ENCODE peak calls at places on chromosomes 12 and 14, in eight cellular contexts. One of them, this sample, is unnamed.
A peak's percentile ranks its signal among the peaks of the same experiment; 100 is the strongest.

GRCh38 chr12:126051611-126052107 is 986.4 kb downstream of the AACS start:
- DNase-seq in astrocyte: peak; percentile 97
- DNase-seq in foreskin fibroblast: peak; percentile 16
- DNase-seq in astrocyte of the spinal cord: peak; percentile 80
- DNase-seq in NCI-H748 treated with DMSO at 0.1 percent for 48 hours: peak; percentile 75
- DNase-seq in G401: no peak
- DNase-seq in suprapubic skin: no peak
- DNase-seq in COR-L47: no peak
- DNase-seq in this sample: no peak

GRCh38 chr12:12209043-12209442 is 57.8 kb downstream of the LRP6 start:
- DNase-seq in astrocyte: peak; percentile 44
- DNase-seq in foreskin fibroblast: no peak
- DNase-seq in astrocyte of the spinal cord: no peak
- DNase-seq in NCI-H748 treated with DMSO at 0.1 percent for 48 hours: no peak
- DNase-seq in G401: no peak
- DNase-seq in suprapubic skin: no peak
- DNase-seq in COR-L47: no peak
- DNase-seq in this sample: no peak

GRCh38 chr14:53411110-53411509 is 258.0 kb upstream of the DDHD1 start:
- DNase-seq in astrocyte: peak; percentile 91
- DNase-seq in foreskin fibroblast: peak; percentile 87
- DNase-seq in astrocyte of the spinal cord: peak; percentile 64
- DNase-seq in NCI-H748 treated with DMSO at 0.1 percent for 48 hours: no peak
- DNase-seq in G401: no peak
- DNase-seq in suprapubic skin: no peak
- DNase-seq in COR-L47: no peak
- DNase-seq in this sample: no peak

GRCh38 chr14:73394317-73394716 is 64.0 kb downstream of the NUMB start:
- DNase-seq in astrocyte: no peak
- DNase-seq in foreskin fibroblast: no peak
- DNase-seq in astrocyte of the spinal cord: no peak
- DNase-seq in NCI-H748 treated with DMSO at 0.1 percent for 48 hours: no peak
- DNase-seq in G401: no peak
- DNase-seq in suprapubic skin: no peak
- DNase-seq in COR-L47: no peak
- DNase-seq in this sample: no peak

GRCh38 chr14:49194067-49194466 is 392.1 kb downstream of the RPS29 start:
- DNase-seq in astrocyte: no peak
- DNase-seq in foreskin fibroblast: no peak
- DNase-seq in astrocyte of the spinal cord: no peak
- DNase-seq in NCI-H748 treated with DMSO at 0.1 percent for 48 hours: no peak
- DNase-seq in G401: peak; percentile 34
- DNase-seq in suprapubic skin: no peak
- DNase-seq in COR-L47: no peak
- DNase-seq in this sample: no peak

GRCh38 chr14:80695869-80696268 is 245.7 kb downstream of the CEP128 start:
- DNase-seq in astrocyte: no peak
- DNase-seq in foreskin fibroblast: no peak
- DNase-seq in astrocyte of the spinal cord: no peak
- DNase-seq in NCI-H748 treated with DMSO at 0.1 percent for 48 hours: no peak
- DNase-seq in G401: no peak
- DNase-seq in suprapubic skin: no peak
- DNase-seq in COR-L47: no peak
- DNase-seq in this sample: no peak

GRCh38 chr12:87405918-87406317 is 623.3 kb downstream of the C12orf50 start:
- DNase-seq in astrocyte: no peak
- DNase-seq in foreskin fibroblast: no peak
- DNase-seq in astrocyte of the spinal cord: no peak
- DNase-seq in NCI-H748 treated with DMSO at 0.1 percent for 48 hours: no peak
- DNase-seq in G401: no peak
- DNase-seq in suprapubic skin: no peak
- DNase-seq in COR-L47: no peak
- DNase-seq in this sample: no peak

GRCh38 chr12:219891-220352 is 6.0 kb upstream of the SLC6A12 start:
- DNase-seq in astrocyte: peak; percentile 3
- DNase-seq in foreskin fibroblast: peak; percentile 12
- DNase-seq in astrocyte of the spinal cord: peak; percentile 13
- DNase-seq in NCI-H748 treated with DMSO at 0.1 percent for 48 hours: no peak
- DNase-seq in G401: peak; percentile 40
- DNase-seq in suprapubic skin: peak; percentile 87
- DNase-seq in COR-L47: peak; percentile 75
- DNase-seq in this sample: peak; percentile 82

GRCh38 chr12:99390707-99391106 is 256.8 kb upstream of the GARIN6 start:
- DNase-seq in astrocyte: no peak
- DNase-seq in foreskin fibroblast: no peak
- DNase-seq in astrocyte of the spinal cord: no peak
- DNase-seq in NCI-H748 treated with DMSO at 0.1 percent for 48 hours: no peak
- DNase-seq in G401: peak; percentile 98
- DNase-seq in suprapubic skin: no peak
- DNase-seq in COR-L47: no peak
- DNase-seq in this sample: no peak

GRCh38 chr12:57888407-57889157 is 42.1 kb upstream of the CTDSP2 start:
- DNase-seq in astrocyte: peak; percentile 80
- DNase-seq in foreskin fibroblast: no peak
- DNase-seq in astrocyte of the spinal cord: peak; percentile 65
- DNase-seq in NCI-H748 treated with DMSO at 0.1 percent for 48 hours: peak; percentile 84
- DNase-seq in G401: peak; percentile 66
- DNase-seq in suprapubic skin: peak; percentile 77
- DNase-seq in COR-L47: peak; percentile 95
- DNase-seq in this sample: no peak

GRCh38 chr12:14256139-14256538 is 109.3 kb upstream of the ATF7IP start:
- DNase-seq in astrocyte: peak; percentile 60
- DNase-seq in foreskin fibroblast: no peak
- DNase-seq in astrocyte of the spinal cord: peak; percentile 39
- DNase-seq in NCI-H748 treated with DMSO at 0.1 percent for 48 hours: no peak
- DNase-seq in G401: no peak
- DNase-seq in suprapubic skin: no peak
- DNase-seq in COR-L47: no peak
- DNase-seq in this sample: no peak

GRCh38 chr14:102914474-102915291 is 7.8 kb upstream of the AMN start:
- DNase-seq in astrocyte: no peak
- DNase-seq in foreskin fibroblast: no peak
- DNase-seq in astrocyte of the spinal cord: no peak
- DNase-seq in NCI-H748 treated with DMSO at 0.1 percent for 48 hours: no peak
- DNase-seq in G401: no peak
- DNase-seq in suprapubic skin: no peak
- DNase-seq in COR-L47: no peak
- DNase-seq in this sample: no peak

GRCh38 chr14:61147898-61148549 is 133.1 kb downstream of the TMEM30B start:
- DNase-seq in astrocyte: peak; percentile 100
- DNase-seq in foreskin fibroblast: peak; percentile 92
- DNase-seq in astrocyte of the spinal cord: peak; percentile 100
- DNase-seq in NCI-H748 treated with DMSO at 0.1 percent for 48 hours: no peak
- DNase-seq in G401: no peak
- DNase-seq in suprapubic skin: no peak
- DNase-seq in COR-L47: no peak
- DNase-seq in this sample: no peak

GRCh38 chr12:132512197-132513069 is 22.5 kb downstream of the FBRSL1 start:
- DNase-seq in astrocyte: no peak
- DNase-seq in foreskin fibroblast: no peak
- DNase-seq in astrocyte of the spinal cord: no peak
- DNase-seq in NCI-H748 treated with DMSO at 0.1 percent for 48 hours: no peak
- DNase-seq in G401: no peak
- DNase-seq in suprapubic skin: no peak
- DNase-seq in COR-L47: no peak
- DNase-seq in this sample: no peak

GRCh38 chr12:54369597-54370217 is 5.4 kb upstream of the GPR84 start:
- DNase-seq in astrocyte: no peak
- DNase-seq in foreskin fibroblast: no peak
- DNase-seq in astrocyte of the spinal cord: no peak
- DNase-seq in NCI-H748 treated with DMSO at 0.1 percent for 48 hours: no peak
- DNase-seq in G401: no peak
- DNase-seq in suprapubic skin: no peak
- DNase-seq in COR-L47: no peak
- DNase-seq in this sample: no peak

GRCh38 chr14:42143114-42143513 is 536.4 kb downstream of the LRFN5 start:
- DNase-seq in astrocyte: no peak
- DNase-seq in foreskin fibroblast: no peak
- DNase-seq in astrocyte of the spinal cord: no peak
- DNase-seq in NCI-H748 treated with DMSO at 0.1 percent for 48 hours: no peak
- DNase-seq in G401: no peak
- DNase-seq in suprapubic skin: no peak
- DNase-seq in COR-L47: no peak
- DNase-seq in this sample: no peak

GRCh38 chr12:20601668-20602280 is 93.4 kb upstream of the SLCO1C1 start:
- DNase-seq in astrocyte: peak; percentile 50
- DNase-seq in foreskin fibroblast: peak; percentile 16
- DNase-seq in astrocyte of the spinal cord: peak; percentile 76
- DNase-seq in NCI-H748 treated with DMSO at 0.1 percent for 48 hours: peak; percentile 25
- DNase-seq in G401: peak; percentile 72
- DNase-seq in suprapubic skin: no peak
- DNase-seq in COR-L47: peak; percentile 4
- DNase-seq in this sample: no peak

GRCh38 chr12:12915654-12916053 is 24.3 kb downstream of the GPRC5A start:
- DNase-seq in astrocyte: no peak
- DNase-seq in foreskin fibroblast: no peak
- DNase-seq in astrocyte of the spinal cord: no peak
- DNase-seq in NCI-H748 treated with DMSO at 0.1 percent for 48 hours: no peak
- DNase-seq in G401: peak; percentile 35
- DNase-seq in suprapubic skin: no peak
- DNase-seq in COR-L47: no peak
- DNase-seq in this sample: no peak

GRCh38 chr14:70107309-70107708 is 81.4 kb downstream of the SLC8A3 start:
- DNase-seq in astrocyte: no peak
- DNase-seq in foreskin fibroblast: no peak
- DNase-seq in astrocyte of the spinal cord: no peak
- DNase-seq in NCI-H748 treated with DMSO at 0.1 percent for 48 hours: no peak
- DNase-seq in G401: no peak
- DNase-seq in suprapubic skin: no peak
- DNase-seq in COR-L47: no peak
- DNase-seq in this sample: no peak

GRCh38 chr14:45038865-45039264 is 45.1 kb upstream of the PRPF39 start:
- DNase-seq in astrocyte: no peak
- DNase-seq in foreskin fibroblast: no peak
- DNase-seq in astrocyte of the spinal cord: no peak
- DNase-seq in NCI-H748 treated with DMSO at 0.1 percent for 48 hours: no peak
- DNase-seq in G401: no peak
- DNase-seq in suprapubic skin: no peak
- DNase-seq in COR-L47: no peak
- DNase-seq in this sample: no peak

This sample was measured in type B pancreatic cell.